ENCODE peak calls at places on chromosome 18, in nine cellular contexts. One of them, this sample, is unnamed.

GRCh38 chr18:79484661-79485621 is 89.2 kb downstream of the NFATC1 start:
- DNase-seq in adrenal gland: peak; percentile 7
- DNase-seq in A549: no peak
- DNase-seq in heart right ventricle: no peak
- DNase-seq in lower lobe of right lung: peak; percentile 43
- DNase-seq in Peyer's patch: peak; percentile 48
- DNase-seq in aorta: peak; percentile 85
- DNase-seq in DND-41: no peak
- DNase-seq in fibroblast of lung: peak; percentile 81
- DNase-seq in this sample: peak; percentile 47

GRCh38 chr18:79631761-79632446 is 47.7 kb upstream of the CTDP1 start:
- DNase-seq in adrenal gland: peak; percentile 0
- DNase-seq in A549: no peak
- DNase-seq in heart right ventricle: peak; percentile 2
- DNase-seq in lower lobe of right lung: no peak
- DNase-seq in Peyer's patch: no peak
- DNase-seq in aorta: no peak
- DNase-seq in DND-41: no peak
- DNase-seq in fibroblast of lung: no peak
- DNase-seq in this sample: peak; percentile 33

GRCh38 chr18:68969027-68969426 is 171.1 kb downstream of the CCDC102B start:
- DNase-seq in adrenal gland: no peak
- DNase-seq in A549: no peak
- DNase-seq in heart right ventricle: no peak
- DNase-seq in lower lobe of right lung: no peak
- DNase-seq in Peyer's patch: no peak
- DNase-seq in aorta: no peak
- DNase-seq in DND-41: no peak
- DNase-seq in fibroblast of lung: no peak
- DNase-seq in this sample: no peak

GRCh38 chr18:78970774-78971333 is 8.8 kb upstream of the SALL3 start:
- DNase-seq in adrenal gland: no peak
- DNase-seq in A549: no peak
- DNase-seq in heart right ventricle: no peak
- DNase-seq in lower lobe of right lung: no peak
- DNase-seq in Peyer's patch: no peak
- DNase-seq in aorta: no peak
- DNase-seq in DND-41: no peak
- DNase-seq in fibroblast of lung: no peak
- DNase-seq in this sample: no peak

GRCh38 chr18:10926565-10927194 is 222.7 kb downstream of the PIEZO2 start:
- DNase-seq in adrenal gland: peak; percentile 14
- DNase-seq in A549: no peak
- DNase-seq in heart right ventricle: peak; percentile 12
- DNase-seq in lower lobe of right lung: no peak
- DNase-seq in Peyer's patch: no peak
- DNase-seq in aorta: no peak
- DNase-seq in DND-41: no peak
- DNase-seq in fibroblast of lung: peak; percentile 65
- DNase-seq in this sample: no peak

GRCh38 chr18:50009772-50010171 is 185.2 kb downstream of the MYO5B start:
- DNase-seq in adrenal gland: peak; percentile 36
- DNase-seq in A549: peak; percentile 21
- DNase-seq in heart right ventricle: peak; percentile 10
- DNase-seq in lower lobe of right lung: peak; percentile 66
- DNase-seq in Peyer's patch: peak; percentile 60
- DNase-seq in aorta: no peak
- DNase-seq in DND-41: peak; percentile 56
- DNase-seq in fibroblast of lung: peak; percentile 14
- DNase-seq in this sample: no peak

GRCh38 chr18:76972838-76973237 is 150.5 kb downstream of the ZNF236 start:
- DNase-seq in adrenal gland: no peak
- DNase-seq in A549: no peak
- DNase-seq in heart right ventricle: no peak
- DNase-seq in lower lobe of right lung: no peak
- DNase-seq in Peyer's patch: no peak
- DNase-seq in aorta: no peak
- DNase-seq in DND-41: no peak
- DNase-seq in fibroblast of lung: no peak
- DNase-seq in this sample: no peak

GRCh38 chr18:36322734-36323133 is 25.2 kb downstream of the FHOD3 start:
- DNase-seq in adrenal gland: no peak
- DNase-seq in A549: no peak
- DNase-seq in heart right ventricle: no peak
- DNase-seq in lower lobe of right lung: no peak
- DNase-seq in Peyer's patch: no peak
- DNase-seq in aorta: no peak
- DNase-seq in DND-41: no peak
- DNase-seq in fibroblast of lung: no peak
- DNase-seq in this sample: no peak

GRCh38 chr18:69898241-69898861 is 49.3 kb downstream of the CD226 start:
- DNase-seq in adrenal gland: no peak
- DNase-seq in A549: no peak
- DNase-seq in heart right ventricle: no peak
- DNase-seq in lower lobe of right lung: no peak
- DNase-seq in Peyer's patch: no peak
- DNase-seq in aorta: no peak
- DNase-seq in DND-41: no peak
- DNase-seq in fibroblast of lung: no peak
- DNase-seq in this sample: no peak

GRCh38 chr18:44988821-44989587 is 308.3 kb downstream of the SETBP1 start:
- DNase-seq in adrenal gland: no peak
- DNase-seq in A549: no peak
- DNase-seq in heart right ventricle: no peak
- DNase-seq in lower lobe of right lung: no peak
- DNase-seq in Peyer's patch: no peak
- DNase-seq in aorta: no peak
- DNase-seq in DND-41: no peak
- DNase-seq in fibroblast of lung: no peak
- DNase-seq in this sample: no peak

GRCh38 chr18:66555585-66555984 is 48.3 kb downstream of the CDH19 start:
- DNase-seq in adrenal gland: no peak
- DNase-seq in A549: no peak
- DNase-seq in heart right ventricle: no peak
- DNase-seq in lower lobe of right lung: no peak
- DNase-seq in Peyer's patch: no peak
- DNase-seq in aorta: no peak
- DNase-seq in DND-41: no peak
- DNase-seq in fibroblast of lung: no peak
- DNase-seq in this sample: no peak

GRCh38 chr18:11160303-11160702 is 10.9 kb upstream of the PIEZO2 start:
- DNase-seq in adrenal gland: no peak
- DNase-seq in A549: no peak
- DNase-seq in heart right ventricle: no peak
- DNase-seq in lower lobe of right lung: no peak
- DNase-seq in Peyer's patch: no peak
- DNase-seq in aorta: no peak
- DNase-seq in DND-41: no peak
- DNase-seq in fibroblast of lung: no peak
- DNase-seq in this sample: no peak

GRCh38 chr18:51107594-51108305 is 77.7 kb downstream of the SMAD4 start:
- DNase-seq in adrenal gland: no peak
- DNase-seq in A549: peak; percentile 15
- DNase-seq in heart right ventricle: no peak
- DNase-seq in lower lobe of right lung: no peak
- DNase-seq in Peyer's patch: no peak
- DNase-seq in aorta: peak; percentile 33
- DNase-seq in DND-41: no peak
- DNase-seq in fibroblast of lung: no peak
- DNase-seq in this sample: no peak

GRCh38 chr18:3494569-3494968 is 44.6 kb downstream of the TGIF1 start:
- DNase-seq in adrenal gland: no peak
- DNase-seq in A549: no peak
- DNase-seq in heart right ventricle: no peak
- DNase-seq in lower lobe of right lung: no peak
- DNase-seq in Peyer's patch: no peak
- DNase-seq in aorta: no peak
- DNase-seq in DND-41: no peak
- DNase-seq in fibroblast of lung: no peak
- DNase-seq in this sample: no peak
- H3K4me3 ChIP-seq in adrenal gland: no peak overlapping the region
- H3K4me3 ChIP-seq in A549: no peak overlapping the region
- H3K4me3 ChIP-seq in heart right ventricle: no peak overlapping the region
- H3K4me3 ChIP-seq in lower lobe of right lung: no peak overlapping the region
- H3K4me3 ChIP-seq in Peyer's patch: no peak overlapping the region
- H3K4me3 ChIP-seq in aorta: no peak overlapping the region
- H3K4me3 ChIP-seq in DND-41: no peak overlapping the region
- H3K4me3 ChIP-seq in fibroblast of lung: no peak overlapping the region
- H3K4me3 ChIP-seq in this sample: no peak overlapping the region

GRCh38 chr18:58788470-58788869 is 76.2 kb upstream of the ZNF532 start:
- DNase-seq in adrenal gland: no peak
- DNase-seq in A549: no peak
- DNase-seq in heart right ventricle: no peak
- DNase-seq in lower lobe of right lung: no peak
- DNase-seq in Peyer's patch: no peak
- DNase-seq in aorta: no peak
- DNase-seq in DND-41: no peak
- DNase-seq in fibroblast of lung: no peak
- DNase-seq in this sample: no peak

GRCh38 chr18:58787750-58788149 is 76.9 kb upstream of the ZNF532 start:
- DNase-seq in adrenal gland: no peak
- DNase-seq in A549: no peak
- DNase-seq in heart right ventricle: peak; percentile 21
- DNase-seq in lower lobe of right lung: no peak
- DNase-seq in Peyer's patch: no peak
- DNase-seq in aorta: no peak
- DNase-seq in DND-41: no peak
- DNase-seq in fibroblast of lung: no peak
- DNase-seq in this sample: peak; percentile 44

GRCh38 chr18:58785171-58785805 is 79.4 kb upstream of the ZNF532 start:
- DNase-seq in adrenal gland: no peak
- DNase-seq in A549: peak; percentile 61
- DNase-seq in heart right ventricle: no peak
- DNase-seq in lower lobe of right lung: no peak
- DNase-seq in Peyer's patch: no peak
- DNase-seq in aorta: peak; percentile 76
- DNase-seq in DND-41: no peak
- DNase-seq in fibroblast of lung: peak; percentile 77
- DNase-seq in this sample: no peak

GRCh38 chr18:58784601-58785137 is 80.0 kb upstream of the ZNF532 start:
- DNase-seq in adrenal gland: no peak
- DNase-seq in A549: peak; percentile 50
- DNase-seq in heart right ventricle: peak; percentile 39
- DNase-seq in lower lobe of right lung: no peak
- DNase-seq in Peyer's patch: no peak
- DNase-seq in aorta: peak; percentile 86
- DNase-seq in DND-41: no peak
- DNase-seq in fibroblast of lung: no peak
- DNase-seq in this sample: peak; percentile 51

GRCh38 chr18:58785870-58786269 is 78.8 kb upstream of the ZNF532 start:
- DNase-seq in adrenal gland: no peak
- DNase-seq in A549: no peak
- DNase-seq in heart right ventricle: no peak
- DNase-seq in lower lobe of right lung: no peak
- DNase-seq in Peyer's patch: no peak
- DNase-seq in aorta: no peak
- DNase-seq in DND-41: no peak
- DNase-seq in fibroblast of lung: no peak
- DNase-seq in this sample: no peak
- H3K27ac ChIP-seq in adrenal gland: no peak overlapping the region
- H3K27ac ChIP-seq in A549: peak overlapping the region; percentile 99
- H3K27ac ChIP-seq in heart right ventricle: no peak overlapping the region
- H3K27ac ChIP-seq in lower lobe of right lung: no peak overlapping the region
- H3K27ac ChIP-seq in Peyer's patch: no peak overlapping the region
- H3K27ac ChIP-seq in aorta: peak overlapping the region; percentile 53
- H3K27ac ChIP-seq in DND-41: no peak overlapping the region
- H3K27ac ChIP-seq in fibroblast of lung: no peak overlapping the region
- H3K27ac ChIP-seq in this sample: no peak overlapping the region

DNA sequence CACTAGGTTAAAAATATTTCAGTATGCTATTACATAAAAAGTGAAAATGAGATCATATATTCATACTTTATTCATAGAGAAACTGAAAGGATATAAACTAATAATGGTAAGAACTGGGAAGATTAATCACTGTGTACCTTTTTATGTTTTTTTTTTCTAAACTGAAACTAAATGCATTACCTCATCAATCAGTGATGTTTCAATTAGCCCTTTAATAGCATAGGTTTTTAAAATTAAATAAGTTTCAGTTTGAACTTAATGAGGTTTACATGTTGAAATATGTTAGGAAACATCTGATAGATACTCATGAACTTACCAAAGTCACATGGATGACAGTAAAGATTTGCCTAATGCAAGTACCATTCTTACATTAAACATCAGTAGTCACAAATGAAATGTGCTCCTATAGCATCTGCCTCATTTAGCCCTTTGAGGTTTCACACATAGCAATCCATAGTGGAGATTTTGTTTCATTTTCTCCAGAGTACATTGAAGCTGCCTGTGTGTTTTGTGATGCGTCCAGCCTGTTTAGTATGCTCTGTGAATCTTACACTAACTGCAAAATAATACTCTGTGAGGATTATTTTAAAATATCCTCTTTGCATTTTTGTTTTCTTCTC is 8.9 kb downstream of the MAPRE2 start:
- DNase-seq in adrenal gland: no peak
- DNase-seq in A549: no peak
- DNase-seq in heart right ventricle: no peak
- DNase-seq in lower lobe of right lung: no peak
- DNase-seq in Peyer's patch: no peak
- DNase-seq in aorta: no peak
- DNase-seq in DND-41: no peak
- DNase-seq in fibroblast of lung: peak; percentile 42
- DNase-seq in this sample: no peak
- H3K4me3 ChIP-seq in adrenal gland: no peak overlapping the region
- H3K4me3 ChIP-seq in A549: no peak overlapping the region
- H3K4me3 ChIP-seq in heart right ventricle: no peak overlapping the region
- H3K4me3 ChIP-seq in lower lobe of right lung: peak overlapping the region; percentile 7
- H3K4me3 ChIP-seq in Peyer's patch: no peak overlapping the region
- H3K4me3 ChIP-seq in aorta: no peak overlapping the region
- H3K4me3 ChIP-seq in DND-41: no peak overlapping the region
- H3K4me3 ChIP-seq in fibroblast of lung: no peak overlapping the region
- H3K4me3 ChIP-seq in this sample: peak overlapping the region; percentile 4

GRCh38 chr18:12278153-12278764 is 24.1 kb downstream of the CIDEA start:
- DNase-seq in adrenal gland: no peak
- DNase-seq in A549: no peak
- DNase-seq in heart right ventricle: no peak
- DNase-seq in lower lobe of right lung: no peak
- DNase-seq in Peyer's patch: no peak
- DNase-seq in aorta: no peak
- DNase-seq in DND-41: no peak
- DNase-seq in fibroblast of lung: peak; percentile 18
- DNase-seq in this sample: no peak

GRCh38 chr18:12281861-12282260 is 26.2 kb upstream of the TUBB6 start:
- DNase-seq in adrenal gland: no peak
- DNase-seq in A549: no peak
- DNase-seq in heart right ventricle: no peak
- DNase-seq in lower lobe of right lung: no peak
- DNase-seq in Peyer's patch: no peak
- DNase-seq in aorta: no peak
- DNase-seq in DND-41: no peak
- DNase-seq in fibroblast of lung: no peak
- DNase-seq in this sample: no peak

GRCh38 chr18:12276736-12277554 is 22.8 kb downstream of the CIDEA start:
- DNase-seq in adrenal gland: no peak
- DNase-seq in A549: no peak
- DNase-seq in heart right ventricle: no peak
- DNase-seq in lower lobe of right lung: no peak
- DNase-seq in Peyer's patch: no peak
- DNase-seq in aorta: no peak
- DNase-seq in DND-41: no peak
- DNase-seq in fibroblast of lung: no peak
- DNase-seq in this sample: no peak

GRCh38 chr18:12279781-12280531 is 25.8 kb downstream of the CIDEA start:
- DNase-seq in adrenal gland: no peak
- DNase-seq in A549: no peak
- DNase-seq in heart right ventricle: peak; percentile 46
- DNase-seq in lower lobe of right lung: no peak
- DNase-seq in Peyer's patch: no peak
- DNase-seq in aorta: no peak
- DNase-seq in DND-41: no peak
- DNase-seq in fibroblast of lung: no peak
- DNase-seq in this sample: no peak

GRCh38 chr18:12278765-12279682 is 24.9 kb downstream of the CIDEA start:
- DNase-seq in adrenal gland: peak; percentile 68
- DNase-seq in A549: no peak
- DNase-seq in heart right ventricle: peak; percentile 92
- DNase-seq in lower lobe of right lung: peak; percentile 74
- DNase-seq in Peyer's patch: no peak
- DNase-seq in aorta: peak; percentile 96
- DNase-seq in DND-41: no peak
- DNase-seq in fibroblast of lung: peak; percentile 97
- DNase-seq in this sample: peak; percentile 94
- H3K27ac ChIP-seq in adrenal gland: no peak overlapping the region
- H3K27ac ChIP-seq in A549: no peak overlapping the region
- H3K27ac ChIP-seq in heart right ventricle: peak overlapping the region; percentile 93
- H3K27ac ChIP-seq in lower lobe of right lung: peak overlapping the region; percentile 82
- H3K27ac ChIP-seq in Peyer's patch: peak overlapping the region; percentile 94
- H3K27ac ChIP-seq in aorta: peak overlapping the region; percentile 99
- H3K27ac ChIP-seq in DND-41: no peak overlapping the region
- H3K27ac ChIP-seq in fibroblast of lung: peak overlapping the region; percentile 99
- H3K27ac ChIP-seq in this sample: peak overlapping the region; percentile 97